ENCODE peak calls at places on chromosome 6, in ten cellular contexts. X, Z, S, J, I, R, F, Y, L and K are unnamed samples.

GRCh38 chr6:125554456-125554855 is 195.0 kb upstream of the HEY2 start:
- DNase-seq in X (no peak), Z (no peak), S (no peak), J (no peak), I (no peak), R (no peak), F (no peak), Y (no peak), L (no peak), K (no peak)

GRCh38 chr6:11605507-11605905 is 68.0 kb downstream of the TMEM170B start:
- DNase-seq in X (no peak), Z (no peak), S (no peak), J (no peak), I (no peak), R (no peak), F (no peak), Y (no peak), L (no peak), K (no peak)

GRCh38 chr6:40966860-40967259 is 72.2 kb downstream of the UNC5CL start:
- DNase-seq in X (no peak), Z (no peak), S (no peak), J (no peak), I (no peak), R (no peak), F (no peak), Y (no peak), L (no peak), K (no peak)

GRCh38 chr6:18308070-18308735 is 43.9 kb upstream of the DEK start:
- DNase-seq in X (no peak), Z (no peak), S (peak), J (peak), I (no peak), R (peak), F (no peak), Y (peak), L (peak), K (peak)

GRCh38 chr6:144321839-144322591 is 36.9 kb downstream of the UTRN start:
- DNase-seq in X (peak), Z (no peak), S (no peak), J (no peak), I (no peak), R (peak), F (no peak), Y (peak), L (peak), K (peak)

GRCh38 chr6:151627689-151628444 is 134.1 kb downstream of the CCDC170 start:
- DNase-seq in X (no peak), Z (no peak), S (no peak), J (no peak), I (peak), R (no peak), F (no peak), Y (no peak), L (peak), K (no peak)

GRCh38 chr6:148440877-148441453 is 98.3 kb downstream of the SASH1 start:
- DNase-seq in X (peak), Z (peak), S (peak), J (peak), I (peak), R (peak), F (no peak), Y (no peak), L (peak), K (peak)

GRCh38 chr6:95292011-95292410 is 285.3 kb upstream of the MANEA start:
- DNase-seq in X (no peak), Z (no peak), S (no peak), J (no peak), I (no peak), R (no peak), F (no peak), Y (no peak), L (no peak), K (no peak)

GRCh38 chr6:77463308-77463880 is at the start of gene HTR1B:
- DNase-seq in X (peak), Z (no peak), S (peak), J (no peak), I (peak), R (no peak), F (no peak), Y (peak), L (peak), K (peak)

GRCh38 chr6:168418151-168418551 is 22.8 kb upstream of the SMOC2 start:
- DNase-seq in X (no peak), Z (peak), S (no peak), J (no peak), I (no peak), R (no peak), F (no peak), Y (no peak), L (no peak), K (no peak)

GRCh38 chr6:129895692-129896091 is 34.6 kb upstream of the TMEM244 start:
- DNase-seq in X (no peak), Z (no peak), S (no peak), J (no peak), I (peak), R (peak), F (no peak), Y (peak), L (peak), K (peak)

GRCh38 chr6:6971369-6971768 is 136.4 kb upstream of the RREB1 start:
- DNase-seq in X (no peak), Z (no peak), S (no peak), J (no peak), I (no peak), R (no peak), F (no peak), Y (no peak), L (no peak), K (no peak)

GRCh38 chr6:396126-396520 is 4.6 kb downstream of the IRF4 start:
- DNase-seq in X (no peak), Z (no peak), S (no peak), J (no peak), I (no peak), R (no peak), F (no peak), Y (peak), L (no peak), K (no peak)

DNA sequence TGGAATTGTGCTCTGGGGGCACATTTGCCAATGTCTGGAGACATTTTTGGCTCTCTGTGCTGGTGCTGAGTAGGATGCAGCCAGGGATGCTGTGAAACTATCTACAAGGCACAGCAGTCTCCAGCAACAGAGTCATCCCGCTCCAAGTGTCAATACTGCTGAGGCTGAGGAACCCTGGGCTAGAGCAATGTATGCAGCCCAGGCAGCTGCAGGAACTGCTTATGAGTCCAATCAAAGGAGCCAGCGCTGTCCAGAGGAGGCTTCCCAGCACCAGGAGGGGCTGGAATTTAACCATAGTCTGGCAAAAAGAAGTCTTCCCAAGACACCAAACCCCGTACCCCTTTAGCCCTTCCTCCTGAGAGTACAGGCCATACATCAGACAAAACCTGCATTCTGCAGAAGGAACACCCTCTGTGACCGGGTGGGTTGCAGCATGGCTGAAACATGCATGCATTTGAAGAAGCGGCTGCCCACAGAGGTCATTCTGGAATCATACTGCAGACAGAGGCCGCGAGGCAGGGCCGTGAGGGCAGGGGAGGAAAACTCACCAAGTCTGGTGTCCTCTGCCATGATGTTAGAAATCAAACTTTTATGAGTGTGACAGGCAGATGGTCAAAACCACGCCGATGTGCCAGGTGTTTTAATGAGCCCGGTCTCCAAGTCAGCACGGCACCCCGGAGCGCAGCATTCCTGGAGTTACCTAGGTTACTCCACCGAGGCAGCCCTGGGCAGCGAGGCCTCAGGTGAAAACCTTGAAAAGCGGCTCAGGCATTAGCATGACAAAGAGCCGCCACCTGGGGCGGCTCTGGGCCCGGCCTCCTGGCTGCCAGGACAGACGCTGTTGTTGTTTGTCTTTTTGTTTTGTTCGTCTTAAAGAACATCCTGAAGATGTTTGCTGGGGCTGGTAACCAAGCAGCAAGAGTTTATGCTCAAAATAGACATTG is 255.4 kb downstream of the ERMARD start:
- DNase-seq in X (no peak), Z (no peak), S (no peak), J (no peak), I (no peak), R (no peak), F (no peak), Y (peak), L (no peak), K (no peak)
- H3K4me3 ChIP-seq in X (no peak), Z (no peak), S (no peak), J (no peak), I (no peak), R (no peak), F (no peak), Y (no peak), L (no peak), K (no peak)

GRCh38 chr6:42512498-42513042 is 51.3 kb upstream of the UBR2 start:
- DNase-seq in X (no peak), Z (no peak), S (no peak), J (no peak), I (no peak), R (no peak), F (no peak), Y (peak), L (no peak), K (no peak)
- TF ChIP-seq CTCF in X (no peak), Z (no peak), S (no peak), J (no peak), I (no peak), R (no peak), F (no peak), Y (no peak), L (no peak), K (no peak)

GRCh38 chr6:156854466-156855161 is 77.4 kb downstream of the ARID1B start:
- DNase-seq in X (no peak), Z (no peak), S (no peak), J (no peak), I (no peak), R (no peak), F (no peak), Y (no peak), L (no peak), K (no peak)

GRCh38 chr6:156851447-156851846 is 74.3 kb downstream of the ARID1B start:
- DNase-seq in X (no peak), Z (no peak), S (peak), J (no peak), I (no peak), R (no peak), F (peak), Y (no peak), L (no peak), K (no peak)

GRCh38 chr6:156853733-156854132 is 76.6 kb downstream of the ARID1B start:
- DNase-seq in X (no peak), Z (no peak), S (no peak), J (no peak), I (no peak), R (no peak), F (no peak), Y (no peak), L (no peak), K (no peak)

GRCh38 chr6:156852147-156852857 is 75.1 kb downstream of the ARID1B start:
- DNase-seq in X (no peak), Z (no peak), S (no peak), J (no peak), I (no peak), R (no peak), F (peak), Y (no peak), L (no peak), K (no peak)

GRCh38 chr6:156852858-156853216 is 75.7 kb downstream of the ARID1B start:
- DNase-seq in X (no peak), Z (no peak), S (peak), J (no peak), I (no peak), R (no peak), F (no peak), Y (no peak), L (no peak), K (no peak)
- H3K4me3 ChIP-seq in X (no peak), Z (peak), S (no peak), J (no peak), I (no peak), R (no peak), F (peak), Y (no peak), L (no peak), K (no peak)

GRCh38 chr6:117550078-117550600 is 52.2 kb downstream of the GOPC start:
- DNase-seq in X (no peak), Z (no peak), S (no peak), J (no peak), I (peak), R (no peak), F (no peak), Y (no peak), L (no peak), K (no peak)

GRCh38 chr6:117546674-117547073 is 55.6 kb downstream of the GOPC start:
- DNase-seq in X (no peak), Z (no peak), S (no peak), J (no peak), I (no peak), R (no peak), F (no peak), Y (no peak), L (no peak), K (no peak)

GRCh38 chr6:117548797-117549301 is 53.5 kb downstream of the GOPC start:
- DNase-seq in X (peak), Z (no peak), S (no peak), J (peak), I (peak), R (peak), F (no peak), Y (no peak), L (peak), K (peak)

GRCh38 chr6:117549606-117550005 is 52.7 kb downstream of the GOPC start:
- DNase-seq in X (no peak), Z (no peak), S (no peak), J (no peak), I (no peak), R (no peak), F (no peak), Y (no peak), L (no peak), K (no peak)

GRCh38 chr6:117547688-117548621 is 54.4 kb downstream of the GOPC start:
- DNase-seq in X (no peak), Z (peak), S (no peak), J (no peak), I (no peak), R (peak), F (no peak), Y (peak), L (peak), K (peak)
- TF ChIP-seq CTCF in X (no peak), Z (peak), S (peak), J (peak), I (no peak), R (no peak), F (no peak), Y (no peak), L (peak), K (no peak)

GRCh38 chr6:56540232-56540631 is 102.5 kb downstream of the DST start:
- DNase-seq in X (no peak), Z (no peak), S (no peak), J (no peak), I (no peak), R (no peak), F (no peak), Y (peak), L (no peak), K (no peak)

GRCh38 chr6:56540950-56541600 is 101.6 kb downstream of the DST start:
- DNase-seq in X (no peak), Z (no peak), S (no peak), J (no peak), I (no peak), R (peak), F (no peak), Y (no peak), L (no peak), K (no peak)

GRCh38 chr6:56541736-56542366 is 100.8 kb downstream of the DST start:
- DNase-seq in X (no peak), Z (no peak), S (no peak), J (no peak), I (no peak), R (no peak), F (no peak), Y (no peak), L (no peak), K (no peak)

GRCh38 chr6:56538851-56539250 is 103.8 kb downstream of the DST start:
- DNase-seq in X (no peak), Z (no peak), S (no peak), J (no peak), I (no peak), R (no peak), F (no peak), Y (peak), L (no peak), K (no peak)

DNA sequence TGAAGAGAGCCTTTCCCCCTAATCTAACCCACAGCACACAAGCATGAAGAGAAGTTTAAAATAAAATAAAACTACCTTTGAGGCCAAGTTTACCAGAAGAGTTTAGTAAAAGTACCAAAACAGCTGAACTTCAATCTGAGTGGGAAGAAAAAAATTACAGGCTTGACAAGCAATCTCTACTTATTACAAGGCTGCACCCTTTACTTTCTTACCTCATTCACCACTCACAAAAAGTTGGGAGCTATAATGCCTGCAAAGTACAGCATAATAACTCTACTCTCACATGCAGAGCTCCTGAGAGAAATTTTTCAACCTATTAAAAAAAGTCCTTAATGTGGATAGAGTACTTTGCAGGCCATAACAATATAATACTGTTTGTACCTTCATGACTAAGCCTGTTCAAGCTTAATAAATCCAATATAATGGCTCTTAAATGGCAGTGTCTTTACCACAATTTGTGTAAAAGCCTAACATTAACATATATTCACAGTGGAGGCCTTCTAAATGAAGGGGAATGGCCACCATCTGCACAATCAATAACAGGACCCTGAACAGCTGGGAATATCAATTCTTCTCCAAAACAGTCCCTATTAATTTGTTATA is 103.1 kb downstream of the DST start:
- DNase-seq in X (no peak), Z (no peak), S (no peak), J (no peak), I (no peak), R (no peak), F (no peak), Y (no peak), L (no peak), K (no peak)
- H3K4me3 ChIP-seq in X (no peak), Z (peak), S (no peak), J (peak), I (no peak), R (peak), F (no peak), Y (no peak), L (no peak), K (peak)

DNA sequence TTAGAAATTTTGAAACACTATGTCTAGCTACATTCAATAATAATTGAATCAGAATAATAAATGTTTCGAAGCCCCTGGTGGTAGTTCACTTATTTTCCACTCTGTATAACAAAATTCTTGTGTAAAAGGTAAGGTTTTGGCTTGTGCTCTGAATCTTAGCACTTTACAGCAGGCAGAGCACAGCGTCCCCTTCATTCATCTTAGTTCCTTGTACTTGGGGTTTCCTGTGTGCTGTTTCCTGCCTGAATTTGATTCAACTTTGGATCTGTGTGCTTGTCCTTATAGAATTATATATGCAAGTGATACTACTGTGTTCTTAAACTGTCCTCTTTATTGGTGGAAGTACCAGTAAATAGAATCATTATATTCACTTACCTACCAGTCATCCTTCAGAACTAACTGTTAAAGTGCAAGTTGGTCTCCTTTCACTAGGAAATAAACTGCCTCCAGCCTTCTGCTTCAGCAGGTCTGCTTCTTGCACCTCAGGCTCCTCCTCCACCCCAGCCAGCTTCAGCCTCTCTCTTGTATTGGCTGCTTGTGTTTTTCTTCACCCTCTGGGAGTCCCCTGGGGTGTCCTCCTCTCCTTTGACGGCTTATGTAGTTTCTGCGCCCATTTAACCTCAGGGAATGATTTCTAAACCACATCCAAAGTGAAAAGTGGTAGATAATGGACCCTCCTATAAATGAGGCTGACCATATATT is 28.8 kb upstream of the TULP4 start:
- DNase-seq in X (peak), Z (no peak), S (peak), J (no peak), I (peak), R (peak), F (peak), Y (peak), L (peak), K (no peak)
- TF ChIP-seq CTCF in X (no peak), Z (no peak), S (no peak), J (no peak), I (no peak), R (no peak), F (peak), Y (peak), L (no peak), K (no peak)

GRCh38 chr6:134177236-134177635 is 124.8 kb upstream of the SLC2A12 start:
- DNase-seq in X (no peak), Z (no peak), S (no peak), J (no peak), I (no peak), R (no peak), F (no peak), Y (no peak), L (no peak), K (no peak)
- H3K4me3 ChIP-seq in X (no peak), Z (peak), S (no peak), J (no peak), I (no peak), R (no peak), F (no peak), Y (peak), L (no peak), K (peak)

GRCh38 chr6:155549028-155549798 is 93.6 kb upstream of the NOX3 start:
- DNase-seq in X (no peak), Z (no peak), S (no peak), J (no peak), I (no peak), R (no peak), F (no peak), Y (no peak), L (no peak), K (no peak)
- TF ChIP-seq CTCF in X (no peak), Z (no peak), S (no peak), J (no peak), I (no peak), R (no peak), F (no peak), Y (no peak), L (no peak), K (no peak)